ENCODE peak calls at places on chromosome 1, in six cellular contexts. One of them, this sample, is unnamed.

GRCh38 chr1:7508830-7509508 is 262.1 kb upstream of the VAMP3 start:
- DNase-seq in GM23248: no peak
- DNase-seq in neural progenitor cell: no peak
- DNase-seq in astrocyte: no peak
- DNase-seq in hepatocyte: no peak
- DNase-seq in H9: no peak
- DNase-seq in this sample: no peak

GRCh38 chr1:178470411-178470960 is 26.3 kb downstream of the CLEC20A start:
- DNase-seq in GM23248: no peak
- DNase-seq in neural progenitor cell: no peak
- DNase-seq in astrocyte: no peak
- DNase-seq in hepatocyte: peak; percentile 87
- DNase-seq in H9: no peak
- DNase-seq in this sample: no peak

GRCh38 chr1:158520955-158521665 is 33.1 kb downstream of the OR6Y1 start:
- DNase-seq in GM23248: no peak
- DNase-seq in neural progenitor cell: no peak
- DNase-seq in astrocyte: no peak
- DNase-seq in hepatocyte: no peak
- DNase-seq in H9: no peak
- DNase-seq in this sample: peak; percentile 24

GRCh38 chr1:92822907-92823306 is 8.9 kb upstream of the RPL5 start:
- DNase-seq in GM23248: peak; percentile 39
- DNase-seq in neural progenitor cell: peak; percentile 7
- DNase-seq in astrocyte: peak; percentile 76
- DNase-seq in hepatocyte: peak; percentile 40
- DNase-seq in H9: no peak
- DNase-seq in this sample: no peak

GRCh38 chr1:182249201-182249676 is 142.4 kb downstream of the GLUL start:
- DNase-seq in GM23248: no peak
- DNase-seq in neural progenitor cell: no peak
- DNase-seq in astrocyte: no peak
- DNase-seq in hepatocyte: peak; percentile 84
- DNase-seq in H9: no peak
- DNase-seq in this sample: no peak

GRCh38 chr1:182620924-182621585 is 16.9 kb upstream of the RGS16 start:
- DNase-seq in GM23248: no peak
- DNase-seq in neural progenitor cell: no peak
- DNase-seq in astrocyte: no peak
- DNase-seq in hepatocyte: no peak
- DNase-seq in H9: no peak
- DNase-seq in this sample: no peak

GRCh38 chr1:215635827-215636226 is 68.7 kb downstream of the KCTD3 start:
- DNase-seq in GM23248: peak; percentile 2
- DNase-seq in neural progenitor cell: no peak
- DNase-seq in astrocyte: no peak
- DNase-seq in hepatocyte: peak; percentile 13
- DNase-seq in H9: no peak
- DNase-seq in this sample: no peak

GRCh38 chr1:31769720-31770390 is 5.7 kb upstream of the ADGRB2 start:
- DNase-seq in GM23248: no peak
- DNase-seq in neural progenitor cell: peak; percentile 61
- DNase-seq in astrocyte: no peak
- DNase-seq in hepatocyte: no peak
- DNase-seq in H9: no peak
- DNase-seq in this sample: no peak

GRCh38 chr1:214187933-214188332 is 93.0 kb upstream of the SMYD2 start:
- DNase-seq in GM23248: no peak
- DNase-seq in neural progenitor cell: peak; percentile 24
- DNase-seq in astrocyte: no peak
- DNase-seq in hepatocyte: no peak
- DNase-seq in H9: no peak
- DNase-seq in this sample: no peak

GRCh38 chr1:17527036-17527914 is 12.2 kb upstream of the ARHGEF10L start:
- DNase-seq in GM23248: peak; percentile 50
- DNase-seq in neural progenitor cell: no peak
- DNase-seq in astrocyte: peak; percentile 39
- DNase-seq in hepatocyte: peak; percentile 47
- DNase-seq in H9: no peak
- DNase-seq in this sample: no peak

GRCh38 chr1:63321061-63321787 is 1.1 kb upstream of the FOXD3 start:
- DNase-seq in GM23248: no peak
- DNase-seq in neural progenitor cell: peak; percentile 60
- DNase-seq in astrocyte: no peak
- DNase-seq in hepatocyte: no peak
- DNase-seq in H9: peak; percentile 65
- DNase-seq in this sample: no peak

GRCh38 chr1:29549001-29549400 is 312.7 kb downstream of the PTPRU start:
- DNase-seq in GM23248: no peak
- DNase-seq in neural progenitor cell: no peak
- DNase-seq in astrocyte: no peak
- DNase-seq in hepatocyte: no peak
- DNase-seq in H9: no peak
- DNase-seq in this sample: no peak

GRCh38 chr1:205812271-205812877 is 624 bp downstream of the SLC41A1 start:
- DNase-seq in GM23248: peak; percentile 48
- DNase-seq in neural progenitor cell: peak; percentile 74
- DNase-seq in astrocyte: peak; percentile 13
- DNase-seq in hepatocyte: peak; percentile 41
- DNase-seq in H9: peak; percentile 66
- DNase-seq in this sample: peak; percentile 13

GRCh38 chr1:106290805-106291537 is 765.5 kb upstream of the PRMT6 start:
- DNase-seq in GM23248: no peak
- DNase-seq in neural progenitor cell: no peak
- DNase-seq in astrocyte: no peak
- DNase-seq in hepatocyte: no peak
- DNase-seq in H9: no peak
- DNase-seq in this sample: no peak

GRCh38 chr1:157993179-157994080 is at the start of gene KIRREL1:
- DNase-seq in GM23248: peak; percentile 80
- DNase-seq in neural progenitor cell: peak; percentile 76
- DNase-seq in astrocyte: peak; percentile 64
- DNase-seq in hepatocyte: peak; percentile 86
- DNase-seq in H9: no peak
- DNase-seq in this sample: peak; percentile 16

GRCh38 chr1:46280092-46280491 is 23.3 kb downstream of the LRRC41 start:
- DNase-seq in GM23248: no peak
- DNase-seq in neural progenitor cell: no peak
- DNase-seq in astrocyte: no peak
- DNase-seq in hepatocyte: no peak
- DNase-seq in H9: no peak
- DNase-seq in this sample: no peak

GRCh38 chr1:119000371-119001180 is 12.4 kb upstream of the TBX15 start:
- DNase-seq in GM23248: peak; percentile 77
- DNase-seq in neural progenitor cell: peak; percentile 53
- DNase-seq in astrocyte: no peak
- DNase-seq in hepatocyte: no peak
- DNase-seq in H9: peak; percentile 51
- DNase-seq in this sample: no peak

GRCh38 chr1:30419831-30420230 is 303.6 kb downstream of the MATN1 start:
- DNase-seq in GM23248: no peak
- DNase-seq in neural progenitor cell: no peak
- DNase-seq in astrocyte: no peak
- DNase-seq in hepatocyte: no peak
- DNase-seq in H9: no peak
- DNase-seq in this sample: no peak

GRCh38 chr1:240111558-240111957 is 19.9 kb downstream of the FMN2 start:
- DNase-seq in GM23248: no peak
- DNase-seq in neural progenitor cell: no peak
- DNase-seq in astrocyte: no peak
- DNase-seq in hepatocyte: peak; percentile 41
- DNase-seq in H9: no peak
- DNase-seq in this sample: no peak

GRCh38 chr1:156513189-156513588 is 12.6 kb upstream of the MEF2D start:
- DNase-seq in GM23248: peak; percentile 23
- DNase-seq in neural progenitor cell: no peak
- DNase-seq in astrocyte: no peak
- DNase-seq in hepatocyte: no peak
- DNase-seq in H9: no peak
- DNase-seq in this sample: no peak

GRCh38 chr1:168089979-168090337 is 46.8 kb downstream of the GPR161 start:
- DNase-seq in GM23248: no peak
- DNase-seq in neural progenitor cell: no peak
- DNase-seq in astrocyte: no peak
- DNase-seq in hepatocyte: no peak
- DNase-seq in H9: no peak
- DNase-seq in this sample: no peak

GRCh38 chr1:37479255-37480124 is 5.1 kb downstream of the ZC3H12A start:
- DNase-seq in GM23248: peak; percentile 97
- DNase-seq in neural progenitor cell: no peak
- DNase-seq in astrocyte: peak; percentile 78
- DNase-seq in hepatocyte: peak; percentile 96
- DNase-seq in H9: no peak
- DNase-seq in this sample: peak; percentile 71

GRCh38 chr1:206471993-206472392 is 1.7 kb downstream of the IKBKE start:
- DNase-seq in GM23248: no peak
- DNase-seq in neural progenitor cell: no peak
- DNase-seq in astrocyte: no peak
- DNase-seq in hepatocyte: no peak
- DNase-seq in H9: no peak
- DNase-seq in this sample: no peak

GRCh38 chr1:6163973-6164617 is 16.0 kb downstream of the CHD5 start:
- DNase-seq in GM23248: no peak
- DNase-seq in neural progenitor cell: no peak
- DNase-seq in astrocyte: no peak
- DNase-seq in hepatocyte: no peak
- DNase-seq in H9: no peak
- DNase-seq in this sample: no peak

GRCh38 chr1:6162773-6163172 is 17.3 kb downstream of the CHD5 start:
- DNase-seq in GM23248: no peak
- DNase-seq in neural progenitor cell: peak; percentile 49
- DNase-seq in astrocyte: no peak
- DNase-seq in hepatocyte: no peak
- DNase-seq in H9: peak; percentile 72
- DNase-seq in this sample: no peak

GRCh38 chr1:6162341-6162740 is 17.8 kb downstream of the CHD5 start:
- DNase-seq in GM23248: no peak
- DNase-seq in neural progenitor cell: no peak
- DNase-seq in astrocyte: no peak
- DNase-seq in hepatocyte: no peak
- DNase-seq in H9: no peak
- DNase-seq in this sample: no peak

GRCh38 chr1:6165027-6165426 is 15.1 kb downstream of the CHD5 start:
- DNase-seq in GM23248: no peak
- DNase-seq in neural progenitor cell: no peak
- DNase-seq in astrocyte: no peak
- DNase-seq in hepatocyte: no peak
- DNase-seq in H9: no peak
- DNase-seq in this sample: no peak

DNA sequence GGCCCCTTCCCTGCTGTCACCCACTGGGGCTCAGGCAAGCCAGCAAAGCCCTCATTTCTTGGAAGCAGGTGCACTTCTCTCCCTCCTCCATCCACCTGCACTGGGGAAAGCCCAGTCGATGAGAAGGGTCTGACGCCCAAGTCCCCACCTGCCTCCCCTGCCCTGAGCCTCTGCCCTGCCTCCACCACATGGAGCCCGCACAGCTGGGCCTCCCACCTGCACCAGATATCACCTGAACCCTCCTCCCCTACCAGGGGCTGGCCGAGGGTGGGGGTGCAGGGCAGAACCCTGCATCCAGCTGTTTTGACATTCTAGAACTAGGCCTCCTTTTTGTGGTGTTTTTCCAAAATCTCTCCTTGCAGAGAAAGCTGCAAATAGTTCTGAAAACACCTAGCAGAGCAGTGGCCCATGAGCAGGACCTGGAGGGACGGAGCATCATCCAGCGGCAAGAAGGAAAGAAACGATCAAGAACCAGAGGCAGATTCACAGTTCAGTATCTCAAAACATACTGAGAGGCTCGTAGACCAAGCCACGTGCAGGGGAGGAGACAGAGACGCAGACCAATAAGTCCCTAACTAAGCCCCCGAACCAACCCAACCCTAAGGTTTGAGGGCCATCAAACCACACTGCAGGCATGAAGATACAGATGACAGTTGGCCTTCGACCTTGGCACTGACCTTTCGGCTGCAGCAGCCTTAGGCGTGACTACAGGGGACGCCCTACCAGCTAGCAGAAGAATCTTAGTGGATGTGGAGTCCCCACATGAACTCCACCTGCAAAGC is 16.7 kb downstream of the CHD5 start:
- DNase-seq in GM23248: no peak
- DNase-seq in neural progenitor cell: no peak
- DNase-seq in astrocyte: no peak
- DNase-seq in hepatocyte: no peak
- DNase-seq in H9: no peak
- DNase-seq in this sample: no peak
- H2AFZ ChIP-seq in GM23248: no peak overlapping the region
- H2AFZ ChIP-seq in neural progenitor cell: no peak overlapping the region
- H2AFZ ChIP-seq in astrocyte: no peak overlapping the region
- H2AFZ ChIP-seq in hepatocyte: no peak overlapping the region
- H2AFZ ChIP-seq in H9: no peak overlapping the region
- H2AFZ ChIP-seq in this sample: no peak overlapping the region

DNA sequence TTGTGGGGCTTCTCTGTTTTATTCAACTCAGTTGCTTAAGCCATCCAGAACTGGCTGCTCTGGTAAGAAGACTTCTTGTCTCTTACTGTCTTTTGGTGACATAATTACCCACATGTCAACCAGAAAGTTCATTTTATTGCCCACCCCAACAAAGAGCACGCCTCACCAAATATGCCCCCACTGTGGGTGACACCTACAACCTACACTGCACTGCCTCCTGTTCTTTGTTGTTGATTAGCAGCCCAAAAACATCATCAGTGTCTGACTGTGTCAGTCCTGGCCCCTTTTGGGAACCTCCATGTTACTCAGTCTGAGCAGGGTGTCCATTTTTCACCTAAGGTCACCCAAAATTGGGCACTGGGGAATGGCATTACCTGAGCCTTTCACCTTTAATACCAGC is 49.3 kb downstream of the ZNF678 start:
- DNase-seq in GM23248: no peak
- DNase-seq in neural progenitor cell: no peak
- DNase-seq in astrocyte: no peak
- DNase-seq in hepatocyte: no peak
- DNase-seq in H9: no peak
- DNase-seq in this sample: no peak
- H3K9me3 ChIP-seq in GM23248: no peaks in the 10 kb centered on the region
- H3K9me3 ChIP-seq in neural progenitor cell: peaks cover 7% of the 10 kb centered on the region
- H3K9me3 ChIP-seq in astrocyte: peaks cover 9% of the 10 kb centered on the region
- H3K9me3 ChIP-seq in hepatocyte: peaks cover 20% of the 10 kb centered on the region
- H3K9me3 ChIP-seq in H9: no peaks in the 10 kb centered on the region
- H3K9me3 ChIP-seq in this sample: no peaks in the 10 kb centered on the region

GRCh38 chr1:91707890-91708218 is 178.1 kb downstream of the TGFBR3 start:
- DNase-seq in GM23248: no peak
- DNase-seq in neural progenitor cell: no peak
- DNase-seq in astrocyte: no peak
- DNase-seq in hepatocyte: no peak
- DNase-seq in H9: no peak
- DNase-seq in this sample: no peak
- H2AFZ ChIP-seq in GM23248: no peak overlapping the region
- H2AFZ ChIP-seq in neural progenitor cell: no peak overlapping the region
- H2AFZ ChIP-seq in astrocyte: no peak overlapping the region
- H2AFZ ChIP-seq in hepatocyte: no peak overlapping the region
- H2AFZ ChIP-seq in H9: no peak overlapping the region
- H2AFZ ChIP-seq in this sample: no peak overlapping the region

DNA sequence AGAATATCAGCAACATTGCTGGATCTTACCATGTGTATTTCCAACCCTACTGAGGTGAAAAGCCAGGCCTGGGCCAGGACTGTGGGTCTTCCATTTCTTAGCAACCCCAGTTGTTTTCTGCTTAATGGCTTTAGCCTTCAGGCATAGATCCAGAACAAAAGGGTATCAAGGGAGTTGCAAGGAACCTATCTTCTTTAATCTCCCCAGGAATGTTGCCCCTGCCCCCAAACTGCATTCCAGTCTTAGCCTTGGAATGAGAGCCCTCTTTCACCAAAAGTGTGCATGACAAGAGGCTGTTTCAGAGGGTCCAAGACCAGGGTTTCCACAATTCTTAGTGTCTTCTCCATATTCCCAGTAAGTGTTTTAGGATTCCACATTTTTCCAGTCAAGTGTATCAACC is 87.9 kb upstream of the SOX13 start:
- DNase-seq in GM23248: no peak
- DNase-seq in neural progenitor cell: peak; percentile 90
- DNase-seq in astrocyte: no peak
- DNase-seq in hepatocyte: no peak
- DNase-seq in H9: peak; percentile 85
- DNase-seq in this sample: no peak
- H3K9me3 ChIP-seq in GM23248: no peaks in the 10 kb centered on the region
- H3K9me3 ChIP-seq in neural progenitor cell: peaks cover 14% of the 10 kb centered on the region
- H3K9me3 ChIP-seq in astrocyte: no peaks in the 10 kb centered on the region
- H3K9me3 ChIP-seq in hepatocyte: no peaks in the 10 kb centered on the region
- H3K9me3 ChIP-seq in H9: no peaks in the 10 kb centered on the region
- H3K9me3 ChIP-seq in this sample: no peaks in the 10 kb centered on the region